ENCODE peak calls at places on chromosomes 13 and 19, in five cellular contexts. One of them, this sample, is unnamed.

GRCh38 chr13:32039488-32040013 is 8.0 kb downstream of the FRY start:
- DNase-seq in K562: no peak
- DNase-seq in GM12878: no peak
- DNase-seq in SK-N-SH: no peak
- DNase-seq in GM12891: no peak
- DNase-seq in this sample: no peak

GRCh38 chr19:46970815-46971214 is 48.8 kb upstream of the NPAS1 start:
- DNase-seq in GM12891: no peak
- DNase-seq in SK-N-SH: no peak
- DNase-seq in K562: no peak
- DNase-seq in GM12878: no peak
- DNase-seq in this sample: no peak

GRCh38 chr13:79966502-79966901 is 374.4 kb downstream of the SPRY2 start:
- DNase-seq in SK-N-SH: no peak
- DNase-seq in GM12891: no peak
- DNase-seq in K562: no peak
- DNase-seq in GM12878: no peak
- DNase-seq in this sample: no peak

GRCh38 chr19:8902520-8902919 is 70.3 kb downstream of the MBD3L1 start:
- DNase-seq in SK-N-SH: no peak
- DNase-seq in K562: no peak
- DNase-seq in GM12878: no peak
- DNase-seq in GM12891: no peak
- DNase-seq in this sample: no peak

GRCh38 chr19:56253737-56254136 is 18.8 kb upstream of the EDDM13 start:
- DNase-seq in SK-N-SH: peak
- DNase-seq in GM12891: peak
- DNase-seq in GM12878: no peak
- DNase-seq in K562: peak
- DNase-seq in this sample: no peak

GRCh38 chr13:64277097-64277496 is 2861.4 kb upstream of the PCDH20 start:
- DNase-seq in SK-N-SH: peak
- DNase-seq in GM12891: no peak
- DNase-seq in GM12878: no peak
- DNase-seq in K562: no peak
- DNase-seq in this sample: no peak

GRCh38 chr13:26988059-26988769 is 183.4 kb downstream of the USP12 start:
- DNase-seq in GM12878: no peak
- DNase-seq in K562: no peak
- DNase-seq in GM12891: no peak
- DNase-seq in SK-N-SH: no peak
- DNase-seq in this sample: no peak

GRCh38 chr19:15108845-15109767 is 1.9 kb downstream of the SYDE1 start:
- DNase-seq in SK-N-SH: peak
- DNase-seq in K562: no peak
- DNase-seq in GM12878: no peak
- DNase-seq in GM12891: no peak
- DNase-seq in this sample: no peak

GRCh38 chr19:39098365-39099269 is 14.4 kb downstream of the ACP7 start:
- DNase-seq in GM12878: no peak
- DNase-seq in GM12891: no peak
- DNase-seq in SK-N-SH: peak
- DNase-seq in K562: no peak
- DNase-seq in this sample: no peak

GRCh38 chr19:39410620-39411005 is 1.9 kb upstream of the PLEKHG2 start:
- DNase-seq in GM12891: no peak
- DNase-seq in GM12878: no peak
- DNase-seq in K562: no peak
- DNase-seq in SK-N-SH: no peak
- DNase-seq in this sample: no peak

GRCh38 chr19:5001547-5002131 is 32.7 kb downstream of the KDM4B start:
- DNase-seq in K562: peak
- DNase-seq in SK-N-SH: peak
- DNase-seq in GM12878: no peak
- DNase-seq in GM12891: peak
- DNase-seq in this sample: peak

GRCh38 chr13:35859981-35860380 is 271.2 kb downstream of the DCLK1 start:
- DNase-seq in K562: no peak
- DNase-seq in SK-N-SH: no peak
- DNase-seq in GM12878: no peak
- DNase-seq in GM12891: no peak
- DNase-seq in this sample: no peak

GRCh38 chr19:374183-374885 is 29.7 kb upstream of the MIER2 start:
- DNase-seq in K562: no peak
- DNase-seq in GM12891: no peak
- DNase-seq in GM12878: no peak
- DNase-seq in SK-N-SH: no peak
- DNase-seq in this sample: no peak

GRCh38 chr19:34067861-34068271 is 104.4 kb upstream of the LSM14A start:
- DNase-seq in K562: no peak
- DNase-seq in GM12878: no peak
- DNase-seq in GM12891: no peak
- DNase-seq in SK-N-SH: no peak
- DNase-seq in this sample: no peak

GRCh38 chr19:3055741-3056453 is 6.4 kb downstream of the TLE5 start:
- DNase-seq in K562: no peak
- DNase-seq in SK-N-SH: no peak
- DNase-seq in GM12878: no peak
- DNase-seq in GM12891: no peak
- DNase-seq in this sample: no peak

GRCh38 chr13:106391271-106391670 is 144.2 kb downstream of the EFNB2 start:
- DNase-seq in SK-N-SH: no peak
- DNase-seq in GM12891: no peak
- DNase-seq in GM12878: no peak
- DNase-seq in K562: no peak
- DNase-seq in this sample: no peak

GRCh38 chr19:28633223-28634030 is 579.5 kb downstream of the UQCRFS1 start:
- DNase-seq in SK-N-SH: peak
- DNase-seq in GM12878: no peak
- DNase-seq in K562: peak
- DNase-seq in GM12891: peak
- DNase-seq in this sample: no peak

GRCh38 chr13:23699271-23699670 is 129.1 kb downstream of the TNFRSF19 start:
- DNase-seq in SK-N-SH: no peak
- DNase-seq in GM12878: no peak
- DNase-seq in GM12891: no peak
- DNase-seq in K562: no peak
- DNase-seq in this sample: no peak

GRCh38 chr13:40318366-40318765 is 348.1 kb downstream of the FOXO1 start:
- DNase-seq in GM12891: no peak
- DNase-seq in K562: no peak
- DNase-seq in GM12878: no peak
- DNase-seq in SK-N-SH: peak
- DNase-seq in this sample: no peak

GRCh38 chr19:17107546-17108452 is 32.2 kb downstream of the MYO9B start:
- DNase-seq in K562: no peak
- DNase-seq in SK-N-SH: peak
- DNase-seq in GM12891: no peak
- DNase-seq in GM12878: no peak
- DNase-seq in this sample: no peak

GRCh38 chr13:109408596-109409382 is 377.6 kb downstream of the IRS2 start:
- DNase-seq in GM12891: no peak
- DNase-seq in SK-N-SH: no peak
- DNase-seq in GM12878: no peak
- DNase-seq in K562: no peak
- DNase-seq in this sample: no peak

GRCh38 chr13:91722267-91722884 is 324.0 kb downstream of the GPC5 start:
- DNase-seq in K562: peak
- DNase-seq in GM12878: no peak
- DNase-seq in SK-N-SH: peak
- DNase-seq in GM12891: no peak
- DNase-seq in this sample: no peak

GRCh38 chr19:42352216-42352892 is 26.9 kb downstream of the MEGF8 start:
- DNase-seq in K562: peak
- DNase-seq in GM12878: no peak
- DNase-seq in SK-N-SH: peak
- DNase-seq in GM12891: peak
- DNase-seq in this sample: no peak

GRCh38 chr19:56538761-56539263 is at the start of gene ZFP28:
- DNase-seq in GM12891: peak
- DNase-seq in K562: no peak
- DNase-seq in GM12878: no peak
- DNase-seq in SK-N-SH: peak
- DNase-seq in this sample: peak

GRCh38 chr13:50911051-50911690 is 1.6 kb downstream of the RNASEH2B start:
- DNase-seq in SK-N-SH: peak
- DNase-seq in K562: peak
- DNase-seq in GM12878: no peak
- DNase-seq in GM12891: no peak
- DNase-seq in this sample: no peak

GRCh38 chr13:77323858-77324257 is 3.0 kb downstream of the MYCBP2 start:
- DNase-seq in GM12891: no peak
- DNase-seq in K562: no peak
- DNase-seq in SK-N-SH: no peak
- DNase-seq in GM12878: no peak
- DNase-seq in this sample: no peak

GRCh38 chr19:56423276-56423984 is 19.3 kb downstream of the ZNF583 start:
- DNase-seq in SK-N-SH: no peak
- DNase-seq in GM12878: no peak
- DNase-seq in GM12891: no peak
- DNase-seq in K562: no peak
- DNase-seq in this sample: no peak

GRCh38 chr13:44368599-44369368 is 4.8 kb upstream of the SERP2 start:
- DNase-seq in GM12891: no peak
- DNase-seq in K562: peak
- DNase-seq in SK-N-SH: no peak
- DNase-seq in GM12878: no peak
- DNase-seq in this sample: no peak

GRCh38 chr19:5707576-5708575 is 12.1 kb downstream of the LONP1 start:
- DNase-seq in GM12891: peak
- DNase-seq in SK-N-SH: peak
- DNase-seq in GM12878: no peak
- DNase-seq in K562: no peak
- DNase-seq in this sample: no peak

GRCh38 chr13:46168341-46168740 is 13.6 kb downstream of the LCP1 start:
- DNase-seq in GM12878: no peak
- DNase-seq in SK-N-SH: no peak
- DNase-seq in GM12891: no peak
- DNase-seq in K562: no peak
- DNase-seq in this sample: no peak

GRCh38 chr19:10262771-10263170 is 8.1 kb upstream of the ICAM1 start:
- DNase-seq in SK-N-SH: no peak
- DNase-seq in GM12878: no peak
- DNase-seq in K562: no peak
- DNase-seq in GM12891: no peak
- DNase-seq in this sample: no peak

GRCh38 chr19:10258080-10258710 is 6.2 kb downstream of the MRPL4 start:
- DNase-seq in GM12878: no peak
- DNase-seq in K562: no peak
- DNase-seq in SK-N-SH: no peak
- DNase-seq in GM12891: no peak
- DNase-seq in this sample: no peak

GRCh38 chr19:10256970-10257615 is 5.1 kb downstream of the MRPL4 start:
- DNase-seq in GM12891: no peak
- DNase-seq in GM12878: no peak
- DNase-seq in SK-N-SH: no peak
- DNase-seq in K562: no peak
- DNase-seq in this sample: no peak

GRCh38 chr19:10259162-10259905 is 7.3 kb downstream of the MRPL4 start:
- DNase-seq in GM12878: no peak
- DNase-seq in SK-N-SH: peak
- DNase-seq in GM12891: peak
- DNase-seq in K562: peak
- DNase-seq in this sample: peak

DNA sequence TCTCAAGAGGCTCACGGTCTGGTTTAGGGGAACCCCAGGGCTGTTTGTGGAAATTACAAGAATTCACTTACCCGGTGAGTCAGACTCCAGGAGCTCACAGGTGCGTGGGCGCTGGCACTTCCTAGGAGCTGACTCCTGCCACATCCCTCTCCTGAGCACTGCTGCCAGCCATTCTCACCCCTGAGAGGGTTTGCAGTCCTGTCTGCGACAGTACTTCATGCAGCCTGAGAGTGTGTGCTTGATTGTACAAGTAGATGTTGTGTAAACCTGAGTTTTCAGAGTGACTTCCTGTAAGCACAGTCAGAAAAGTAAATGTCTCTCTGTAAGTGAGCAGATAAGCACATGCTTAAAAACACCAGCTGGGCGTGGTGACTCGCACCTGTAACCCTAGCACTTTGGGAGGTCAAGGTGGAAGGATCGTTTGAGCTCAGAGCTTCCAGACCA is 8.1 kb downstream of the MRPL4 start:
- DNase-seq in GM12891: no peak
- DNase-seq in K562: no peak
- DNase-seq in SK-N-SH: no peak
- DNase-seq in GM12878: no peak
- DNase-seq in this sample: no peak
- TF ChIP-seq TAF1 in GM12891: no peak
- TF ChIP-seq TAF1 in K562: no peak
- TF ChIP-seq TAF1 in SK-N-SH: no peak
- TF ChIP-seq TAF1 in GM12878: no peak
- TF ChIP-seq TAF1 in this sample: no peak

DNA sequence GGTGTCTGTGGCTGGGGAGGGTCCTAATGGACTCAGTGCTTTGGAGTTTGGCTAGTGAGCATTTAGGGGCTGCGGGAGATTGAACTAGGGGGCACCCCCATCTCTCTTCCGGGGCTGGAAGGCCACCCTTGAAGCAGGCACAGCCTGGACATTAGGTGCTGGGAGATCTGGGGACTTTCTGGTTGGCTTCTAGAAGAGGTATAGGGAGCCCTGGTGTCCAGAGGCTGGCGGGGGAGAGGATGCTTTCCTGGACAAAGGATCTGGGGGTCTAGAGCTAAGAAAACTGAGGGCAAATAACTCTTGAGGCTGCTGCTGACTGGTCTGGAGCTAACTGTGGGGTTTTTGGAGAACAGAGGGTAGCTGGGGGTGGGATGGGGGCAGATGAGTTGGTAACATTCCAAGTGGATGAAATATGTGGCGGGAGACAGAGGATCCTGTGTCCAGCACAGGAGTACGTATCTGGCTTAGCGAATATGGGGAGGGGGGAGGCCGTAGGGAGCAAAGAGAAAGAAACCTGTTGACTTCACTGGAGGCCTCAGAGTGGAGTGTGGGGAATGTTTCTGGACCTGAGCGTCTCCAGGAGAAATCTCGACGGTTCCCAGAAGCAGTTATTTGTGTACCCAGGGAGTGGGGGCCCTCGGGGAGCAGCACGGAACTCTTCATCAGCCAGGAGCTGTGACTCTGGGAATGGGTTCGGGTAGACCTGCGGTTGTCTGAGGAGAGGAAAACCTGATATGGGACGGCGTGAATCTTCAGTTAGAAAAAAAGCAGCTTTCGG is 1.4 kb downstream of the HNRNPUL1 start:
- DNase-seq in SK-N-SH: peak
- DNase-seq in K562: peak
- DNase-seq in GM12878: no peak
- DNase-seq in GM12891: no peak
- DNase-seq in this sample: no peak
- TF ChIP-seq TAF1 in SK-N-SH: no peak
- TF ChIP-seq TAF1 in K562: no peak
- TF ChIP-seq TAF1 in GM12878: peak
- TF ChIP-seq TAF1 in GM12891: no peak
- TF ChIP-seq TAF1 in this sample: no peak

GRCh38 chr13:34734932-34735331 is 207.1 kb upstream of the NBEA start:
- DNase-seq in GM12878: no peak
- DNase-seq in GM12891: no peak
- DNase-seq in K562: no peak
- DNase-seq in SK-N-SH: no peak
- DNase-seq in this sample: no peak
- TF ChIP-seq TAF1 in GM12878: no peak
- TF ChIP-seq TAF1 in GM12891: no peak
- TF ChIP-seq TAF1 in K562: no peak
- TF ChIP-seq TAF1 in SK-N-SH: no peak
- TF ChIP-seq TAF1 in this sample: no peak

GRCh38 chr13:83753912-83754624 is 128.2 kb downstream of the SLITRK1 start:
- DNase-seq in K562: no peak
- DNase-seq in GM12878: no peak
- DNase-seq in GM12891: no peak
- DNase-seq in SK-N-SH: no peak
- DNase-seq in this sample: no peak
- TF ChIP-seq TAF1 in K562: no peak
- TF ChIP-seq TAF1 in GM12878: no peak
- TF ChIP-seq TAF1 in GM12891: no peak
- TF ChIP-seq TAF1 in SK-N-SH: no peak
- TF ChIP-seq TAF1 in this sample: no peak

This sample was measured in GM12892.